ENCODE peak calls at places on chromosomes 16 and 17, in seven cellular contexts. H is CD8-positive, alpha-beta memory T cell; G is heart left ventricle; P is A673; W is SJSA1; D is fibroblast of pulmonary artery; Y is lower leg skin. E is an unnamed sample.
A peak's percentile ranks its signal among the peaks of the same experiment; 100 is the strongest.

GRCh38 chr17:4504188-4504587 is 5.5 kb downstream of the SPNS2 start:
- DNase-seq in P (no peak), H (no peak), G (no peak), W (no peak), D (no peak), Y (no peak), E (no peak)

GRCh38 chr16:27452569-27453475 is 50.8 kb downstream of the IL21R start:
- DNase-seq in P (no peak), D (no peak), G (no peak), Y (no peak), W (no peak), H (no peak), E (no peak)

GRCh38 chr17:7931709-7932482 is at the start of the genes CNTROB and TRAPPC1:
- DNase-seq in D (peak; percentile 99), P (peak; percentile 100), H (peak; percentile 100), W (peak; percentile 99), Y (peak; percentile 100), G (peak; percentile 100), E (peak; percentile 100)

GRCh38 chr17:65198653-65199382 is 61.6 kb downstream of the RGS9 start:
- DNase-seq in P (peak; percentile 73), W (no peak), G (no peak), H (no peak), D (peak; percentile 81), Y (peak; percentile 21), E (no peak)

GRCh38 chr17:30310562-30310961 is 18.8 kb upstream of the BLMH start:
- DNase-seq in G (no peak), P (no peak), H (no peak), W (no peak), D (no peak), Y (no peak), E (no peak)

GRCh38 chr17:50931003-50931878 is 65.1 kb upstream of the TOB1 start:
- DNase-seq in H (peak; percentile 64), W (peak; percentile 85), D (peak; percentile 88), G (peak; percentile 89), Y (no peak), P (peak; percentile 71), E (peak; percentile 90)

GRCh38 chr16:67234180-67234597 is 7.3 kb downstream of the TMEM208 start:
- DNase-seq in W (no peak), D (no peak), Y (no peak), H (no peak), P (no peak), G (no peak), E (no peak)

GRCh38 chr17:59761385-59762021 is 54.0 kb downstream of the VMP1 start:
- DNase-seq in D (peak; percentile 76), W (peak; percentile 75), Y (no peak), G (no peak), P (no peak), H (no peak), E (no peak)

GRCh38 chr16:19163215-19163614 is 4.8 kb upstream of the SYT17 start:
- DNase-seq in G (no peak), Y (no peak), H (no peak), W (no peak), D (no peak), P (no peak), E (no peak)

GRCh38 chr16:72474511-72475123 is 302.7 kb upstream of the PMFBP1 start:
- DNase-seq in Y (no peak), D (peak; percentile 79), G (no peak), W (peak; percentile 61), H (no peak), P (no peak), E (no peak)

GRCh38 chr16:55498101-55498500 is 10.8 kb upstream of the LPCAT2 start:
- DNase-seq in D (no peak), G (no peak), Y (peak; percentile 13), P (no peak), W (no peak), H (no peak), E (peak; percentile 56)

GRCh38 chr17:12667299-12667958 is 1.7 kb downstream of the MYOCD start:
- DNase-seq in P (peak; percentile 58), H (no peak), D (peak; percentile 67), G (peak; percentile 51), W (peak; percentile 57), Y (no peak), E (no peak)

GRCh38 chr16:84052071-84052622 is 9.6 kb upstream of the SLC38A8 start:
- DNase-seq in G (no peak), H (no peak), Y (no peak), D (no peak), W (no peak), P (no peak), E (no peak)

GRCh38 chr16:87963400-87963799 is 12.2 kb downstream of the BANP start:
- DNase-seq in H (peak; percentile 72), G (peak; percentile 48), W (peak; percentile 84), Y (no peak), D (peak; percentile 91), P (peak; percentile 55), E (no peak)

GRCh38 chr16:58814348-58814801 is 80.3 kb upstream of the GOT2 start:
- DNase-seq in G (peak; percentile 22), P (peak; percentile 56), D (peak; percentile 53), Y (peak; percentile 22), H (no peak), W (no peak), E (no peak)

GRCh38 chr16:55991843-55992242 is 116.7 kb upstream of the CES5A start:
- DNase-seq in P (no peak), G (no peak), D (no peak), H (no peak), W (no peak), Y (no peak), E (no peak)

GRCh38 chr17:79369532-79369931 is 241.3 kb downstream of the RBFOX3 start:
- DNase-seq in Y (no peak), H (no peak), W (no peak), G (no peak), D (no peak), P (no peak), E (no peak)

GRCh38 chr17:62101090-62101489 is 36.0 kb upstream of the MED13 start:
- DNase-seq in Y (no peak), W (no peak), D (no peak), P (no peak), G (no peak), H (no peak), E (no peak)

GRCh38 chr17:9363440-9364350 is 211.9 kb downstream of the STX8 start:
- DNase-seq in G (no peak), D (peak; percentile 31), W (no peak), Y (no peak), H (no peak), P (no peak), E (no peak)

GRCh38 chr16:1614226-1615102 is 2.3 kb downstream of the CRAMP1 start:
- DNase-seq in P (peak; percentile 30), W (no peak), D (peak; percentile 46), H (no peak), G (no peak), Y (no peak), E (no peak)

GRCh38 chr17:33292981-33293867 is at the start of gene ASIC2:
- DNase-seq in G (no peak), H (no peak), Y (no peak), P (peak; percentile 69), W (no peak), D (no peak), E (no peak)

GRCh38 chr16:4395055-4395726 is 21.2 kb downstream of the CORO7 start:
- DNase-seq in G (no peak), W (no peak), P (no peak), D (no peak), Y (no peak), H (no peak), E (no peak)

GRCh38 chr16:17404903-17405691 is 65.7 kb downstream of the XYLT1 start:
- DNase-seq in D (peak; percentile 43), Y (peak; percentile 69), P (no peak), H (no peak), G (peak; percentile 54), W (no peak), E (peak; percentile 90)

GRCh38 chr17:37299257-37299985 is 76.4 kb upstream of the C17orf78 start:
- DNase-seq in P (peak; percentile 25), G (no peak), D (peak; percentile 26), H (no peak), Y (no peak), W (no peak), E (no peak)

GRCh38 chr17:68709995-68710780 is 109.0 kb upstream of the FAM20A start:
- DNase-seq in Y (no peak), W (no peak), P (peak; percentile 40), H (no peak), G (no peak), D (no peak), E (no peak)

DNA sequence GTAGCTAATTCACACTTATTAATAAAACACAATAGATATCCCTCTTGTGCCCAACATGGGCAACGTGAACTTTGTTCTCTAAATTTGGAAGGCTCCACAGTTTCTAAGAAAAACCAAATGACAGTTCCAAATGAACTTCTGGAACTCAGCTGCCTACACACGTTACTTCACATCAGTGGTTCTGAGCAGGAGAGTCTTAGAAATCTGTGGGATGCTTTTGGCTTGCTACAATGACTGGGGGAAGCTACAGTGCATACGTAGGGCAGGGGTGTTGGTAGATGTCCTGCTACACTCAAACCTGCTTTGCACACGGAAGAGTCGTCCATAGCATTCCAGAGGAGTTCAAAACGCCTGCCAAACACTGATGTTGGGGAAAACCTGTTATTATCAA is 8.0 kb downstream of the TXNDC11 start:
- DNase-seq in D (no peak), P (no peak), H (no peak), W (no peak), Y (no peak), G (no peak), E (no peak)
- H3K4me3 ChIP-seq in D (no peak overlapping the region), P (no peak overlapping the region), H (no peak overlapping the region), W (no peak overlapping the region), Y (no peak overlapping the region), G (no peak overlapping the region), E (no peak overlapping the region)

GRCh38 chr17:31392002-31392855 is 754 bp downstream of the RAB11FIP4 start:
- DNase-seq in W (no peak), Y (no peak), D (no peak), H (no peak), P (no peak), G (no peak), E (peak; percentile 38)
- H3K4me3 ChIP-seq in W (peak overlapping the region; percentile 28), Y (peak overlapping the region; percentile 7), D (no peak overlapping the region), H (no peak overlapping the region), P (peak overlapping the region; percentile 35), G (no peak overlapping the region), E (peak overlapping the region; percentile 26)

GRCh38 chr17:14781123-14781522 is 480.2 kb downstream of the HS3ST3B1 start:
- DNase-seq in Y (no peak), H (no peak), G (no peak), D (no peak), W (no peak), P (no peak), E (no peak)

GRCh38 chr17:14790518-14790917 is 474.6 kb downstream of the PMP22 start:
- DNase-seq in G (peak; percentile 11), H (no peak), W (no peak), Y (no peak), D (peak; percentile 27), P (no peak), E (no peak)

GRCh38 chr17:14780116-14780515 is 479.2 kb downstream of the HS3ST3B1 start:
- DNase-seq in W (no peak), H (no peak), P (no peak), Y (no peak), D (no peak), G (no peak), E (no peak)

GRCh38 chr17:14779236-14779635 is 478.4 kb downstream of the HS3ST3B1 start:
- DNase-seq in Y (no peak), H (no peak), D (no peak), W (no peak), G (no peak), P (no peak), E (no peak)

GRCh38 chr17:14784997-14785696 is 480.0 kb downstream of the PMP22 start:
- DNase-seq in G (no peak), W (no peak), D (no peak), H (peak; percentile 48), Y (no peak), P (no peak), E (no peak)
- H3K4me3 ChIP-seq in G (no peak overlapping the region), W (no peak overlapping the region), D (no peak overlapping the region), H (no peak overlapping the region), Y (no peak overlapping the region), P (no peak overlapping the region), E (no peak overlapping the region)

GRCh38 chr17:81043319-81043724 is 8.4 kb downstream of the BAIAP2 start:
- DNase-seq in G (no peak), D (no peak), Y (no peak), P (no peak), H (no peak), W (no peak), E (no peak)
- H3K4me3 ChIP-seq in G (no peak overlapping the region), D (no peak overlapping the region), Y (no peak overlapping the region), P (no peak overlapping the region), H (no peak overlapping the region), W (no peak overlapping the region), E (no peak overlapping the region)